ENCODE peak calls at places on chromosomes 5 and 9, in four cellular contexts. L is CD8-positive, alpha-beta memory T cell; N is BE2C; B is tibial nerve. G is an unnamed sample.

GRCh38 chr5:149367249-149367971 is 9.6 kb downstream of the PCYOX1L start:
- DNase-seq in L (peak; percentile 13), N (peak; percentile 86), B (peak; percentile 63), G (peak; percentile 88)

GRCh38 chr5:128213340-128213739 is 129.8 kb downstream of the SLC12A2 start:
- DNase-seq in L (no peak), N (peak; percentile 61), B (peak; percentile 51), G (peak; percentile 69)

GRCh38 chr5:82156876-82157275 is 121.3 kb downstream of the RPS23 start:
- DNase-seq in L (no peak), N (no peak), B (no peak), G (no peak)

GRCh38 chr5:143390941-143391340 is 12.5 kb downstream of the NR3C1 start:
- DNase-seq in L (no peak), N (no peak), B (no peak), G (no peak)

GRCh38 chr9:70256123-70256551 is 2.6 kb upstream of the SMC5 start:
- DNase-seq in L (no peak), N (no peak), B (no peak), G (no peak)

GRCh38 chr5:122126177-122126701 is 3.1 kb upstream of the ZNF474 start:
- DNase-seq in L (no peak), N (no peak), B (no peak), G (no peak)

GRCh38 chr9:105438136-105438839 is 9.5 kb upstream of the FSD1L start:
- DNase-seq in L (no peak), N (no peak), B (no peak), G (no peak)

GRCh38 chr5:10695759-10696543 is 65.1 kb downstream of the DAP start:
- DNase-seq in L (no peak), N (no peak), B (no peak), G (no peak)

GRCh38 chr5:27463446-27464149 is 425.2 kb upstream of the CDH9 start:
- DNase-seq in L (no peak), N (no peak), B (no peak), G (no peak)

DNA sequence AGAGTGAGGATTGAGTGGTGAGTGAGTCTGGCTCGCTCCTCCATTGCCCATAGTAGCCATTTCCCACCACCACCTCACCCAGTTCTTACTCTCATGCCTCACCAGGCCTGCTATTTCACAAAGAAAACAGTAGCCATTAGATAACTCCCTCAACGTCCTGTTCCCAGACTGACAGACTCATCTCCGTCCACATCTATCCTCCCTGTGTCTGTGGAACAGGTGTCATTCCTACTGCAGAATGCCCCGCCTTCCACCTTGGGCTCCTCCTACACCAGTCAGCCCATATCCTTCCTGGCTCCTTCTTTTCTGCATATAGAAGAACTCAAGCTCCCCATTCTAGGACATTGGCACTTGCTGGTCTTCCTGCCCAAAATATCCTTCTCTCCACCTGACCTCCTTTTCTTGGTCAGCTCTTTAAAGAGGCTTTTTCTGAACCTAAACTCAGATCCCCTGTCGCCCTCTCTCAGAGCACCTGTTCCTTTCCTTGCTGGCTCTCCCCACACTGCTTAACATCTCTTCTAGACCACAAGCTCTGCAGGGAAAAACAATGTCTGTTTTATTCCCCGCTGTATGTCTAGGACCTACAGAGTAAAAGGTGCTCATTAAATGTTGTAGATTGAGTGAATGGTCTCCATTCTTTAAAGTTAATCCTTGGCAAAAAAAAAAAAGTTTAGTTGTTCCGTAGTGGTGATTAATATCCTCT is 3.2 kb downstream of the TNFAIP8 start:
- DNase-seq in L (no peak), N (no peak), B (no peak), G (no peak)
- H3K4me1 ChIP-seq in L (peaks cover 96% of the 10 kb centered on the region), N (no peaks in the 10 kb centered on the region), B (no peaks in the 10 kb centered on the region), G (peaks cover 4% of the 10 kb centered on the region)

GRCh38 chr5:177495243-177496060 is 2.0 kb downstream of the PDLIM7 start:
- DNase-seq in L (no peak), N (peak; percentile 63), B (peak; percentile 39), G (peak; percentile 34)
- H3K4me1 ChIP-seq in L (peaks cover 15% of the 10 kb centered on the region), N (peaks cover 33% of the 10 kb centered on the region), B (no peaks in the 10 kb centered on the region), G (peaks cover 29% of the 10 kb centered on the region)

GRCh38 chr5:140565780-140566095 is 1.1 kb downstream of the SLC35A4 start:
- DNase-seq in L (no peak), N (no peak), B (no peak), G (no peak)
- H3K4me1 ChIP-seq in L (peaks cover 47% of the 10 kb centered on the region), N (peaks cover 4% of the 10 kb centered on the region), B (no peaks in the 10 kb centered on the region), G (peaks cover 7% of the 10 kb centered on the region)

DNA sequence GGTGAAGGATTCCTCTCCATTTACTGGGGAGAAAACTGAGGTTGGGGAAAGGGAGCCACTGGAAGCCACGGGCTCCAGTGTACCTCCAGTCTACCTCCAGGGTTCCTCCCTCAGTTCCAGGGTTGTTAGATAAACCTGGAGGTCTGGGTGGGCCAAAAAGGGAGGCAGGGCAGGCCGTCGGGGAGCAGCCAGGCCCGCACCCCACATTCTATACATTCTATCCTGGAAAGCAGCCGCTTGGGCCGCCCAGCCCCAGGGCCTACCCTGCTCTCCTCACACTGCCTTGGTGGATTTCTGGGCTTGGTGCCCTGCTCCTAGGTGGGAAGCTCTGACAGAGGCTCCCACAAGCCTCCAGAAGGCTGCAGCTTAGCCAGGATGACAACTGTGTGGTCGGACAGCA is 18.1 kb upstream of the SUSD3 start:
- DNase-seq in L (no peak), N (no peak), B (no peak), G (no peak)
- H3K4me1 ChIP-seq in L (peaks cover 40% of the 10 kb centered on the region), N (no peaks in the 10 kb centered on the region), B (no peaks in the 10 kb centered on the region), G (no peaks in the 10 kb centered on the region)

G was measured in Caco-2.